ENCODE peak calls at places on chromosome 11, in nine cellular contexts. K is GM04503; C is ovary; R is ELR; H is COR-L47; X is IMR-90; Q is A172; W is M059J; N is stimulated activated CD4-positive, alpha-beta T cell treated with anti-CD3 and anti-CD28 coated beads, Interleukin-12 subunit alpha, Interleukin-12 subunit beta, amount 100 ng/mL, for 4 hours. Y is an unnamed sample.

GRCh38 chr11:118789501-118790356 is 1.2 kb downstream of the DDX6 start:
- DNase-seq in R (peak; percentile 36), Q (peak; percentile 1), N (peak; percentile 8), H (no peak), C (no peak), X (no peak), W (peak; percentile 24), K (no peak), Y (no peak)

GRCh38 chr11:6579681-6580080 is 23.7 kb downstream of the RRP8 start:
- DNase-seq in K (no peak), H (no peak), W (no peak), C (no peak), X (no peak), R (no peak), Q (no peak), N (no peak), Y (no peak)

GRCh38 chr11:131626761-131627160 is 256.3 kb downstream of the NTM start:
- DNase-seq in H (peak; percentile 1), N (no peak), K (no peak), X (no peak), W (no peak), Q (no peak), R (no peak), C (no peak), Y (no peak)

GRCh38 chr11:129324533-129325175 is 51.0 kb upstream of the BARX2 start:
- DNase-seq in N (no peak), R (peak; percentile 3), C (no peak), K (no peak), H (no peak), W (no peak), Q (no peak), X (no peak), Y (no peak)

GRCh38 chr11:96205460-96205809 is 137.6 kb downstream of the MAML2 start:
- DNase-seq in N (no peak), H (no peak), X (no peak), W (no peak), C (no peak), Q (no peak), R (no peak), K (no peak), Y (no peak)

GRCh38 chr11:130677486-130678153 is 229.2 kb downstream of the ADAMTS15 start:
- DNase-seq in H (no peak), C (no peak), N (no peak), R (peak; percentile 64), X (peak; percentile 70), Q (peak; percentile 88), K (peak; percentile 86), W (peak; percentile 99), Y (no peak)

GRCh38 chr11:124891390-124891861 is 6.2 kb downstream of the ROBO4 start:
- DNase-seq in N (no peak), C (no peak), R (no peak), H (no peak), Q (no peak), W (no peak), X (no peak), K (no peak), Y (no peak)

GRCh38 chr11:118653684-118654390 is 25.6 kb downstream of the TREH start:
- DNase-seq in X (no peak), Q (no peak), K (no peak), W (no peak), C (no peak), H (no peak), N (no peak), R (no peak), Y (no peak)

GRCh38 chr11:70270877-70271634 is 566 bp downstream of the PPFIA1 start:
- DNase-seq in N (peak; percentile 32), K (peak; percentile 30), W (peak; percentile 47), Q (peak; percentile 38), X (peak; percentile 65), H (peak; percentile 5), C (no peak), R (peak; percentile 56), Y (peak; percentile 42)

GRCh38 chr11:64870893-64871849 is 7.2 kb downstream of the EHD1 start:
- DNase-seq in H (no peak), R (no peak), K (no peak), C (no peak), X (no peak), Q (no peak), N (no peak), W (no peak), Y (no peak)

GRCh38 chr11:59560290-59560701 is 49.0 kb downstream of the OR4D9 start:
- DNase-seq in C (peak; percentile 64), K (peak; percentile 18), H (peak; percentile 70), X (peak; percentile 70), R (peak; percentile 83), Q (peak; percentile 83), W (peak; percentile 84), N (peak; percentile 68), Y (peak; percentile 41)

GRCh38 chr11:108654994-108655631 is 9.8 kb upstream of the DDX10 start:
- DNase-seq in Q (peak; percentile 39), W (peak; percentile 67), H (peak; percentile 35), R (peak; percentile 74), N (no peak), X (peak; percentile 56), K (no peak), C (no peak), Y (no peak)

GRCh38 chr11:35418282-35418846 is 994 bp downstream of the SLC1A2 start:
- DNase-seq in R (peak; percentile 7), Q (no peak), W (no peak), H (peak; percentile 65), X (no peak), K (no peak), N (no peak), C (no peak), Y (no peak)

GRCh38 chr11:18804621-18805020 is 13.0 kb upstream of the PTPN5 start:
- DNase-seq in C (no peak), X (no peak), Q (no peak), R (no peak), H (no peak), W (no peak), K (no peak), N (no peak), Y (no peak)